ENCODE peak calls at places on chromosomes 11 and 22, in six cellular contexts. L is HepG2, V is HCT116, J is upper lobe of left lung, G is K562, F is GM12878. C is an unnamed sample.

GRCh38 chr22:36689583-36689982 is 14.0 kb downstream of the CACNG2 start:
- ATAC-seq in G (no peak), L (no peak), V (no peak), J (no peak), F (no peak), C (no peak)

GRCh38 chr11:47391077-47391583 is 12.8 kb upstream of the SPI1 start:
- ATAC-seq in F (peak; percentile 81), G (no peak), J (peak; percentile 57), L (no peak), V (no peak), C (no peak)

GRCh38 chr11:108101090-108101775 is 20.1 kb upstream of the ACAT1 start:
- ATAC-seq in J (no peak), V (no peak), L (no peak), F (no peak), G (no peak), C (no peak)

GRCh38 chr11:65947133-65947532 is 1.9 kb downstream of the TSGA10IP start:
- ATAC-seq in F (no peak), J (no peak), L (peak; percentile 58), G (peak; percentile 29), V (no peak), C (no peak)

GRCh38 chr11:73623651-73624050 is 22.7 kb upstream of the PLEKHB1 start:
- ATAC-seq in F (no peak), V (no peak), G (no peak), L (no peak), J (peak; percentile 80), C (no peak)

GRCh38 chr22:35537252-35537651 is 3.4 kb upstream of the RASD2 start:
- ATAC-seq in F (no peak), L (no peak), G (no peak), J (no peak), V (no peak), C (no peak)

GRCh38 chr22:28892175-28892731 is 8.9 kb downstream of the ZNRF3 start:
- ATAC-seq in F (peak; percentile 54), J (no peak), L (peak; percentile 94), V (peak; percentile 83), G (peak; percentile 75), C (no peak)

GRCh38 chr11:2963112-2963754 is 28.9 kb downstream of the NAP1L4 start:
- ATAC-seq in G (no peak), V (no peak), F (no peak), L (peak; percentile 29), J (no peak), C (no peak)

GRCh38 chr22:42960146-42960509 is 54.8 kb downstream of the PACSIN2 start:
- ATAC-seq in G (peak; percentile 61), F (no peak), J (peak; percentile 61), L (peak; percentile 46), V (no peak), C (no peak)

GRCh38 chr11:67698247-67698646 is 23.8 kb upstream of the ALDH3B2 start:
- ATAC-seq in J (no peak), G (peak; percentile 97), L (peak; percentile 98), V (peak; percentile 99), F (peak; percentile 88), C (no peak)

GRCh38 chr22:45709866-45710265 is 38.2 kb downstream of the ATXN10 start:
- ATAC-seq in J (no peak), V (peak; percentile 32), L (no peak), F (no peak), G (no peak), C (no peak)

GRCh38 chr22:46788426-46789168 is 26.1 kb downstream of the TBC1D22A start:
- ATAC-seq in L (no peak), G (no peak), J (no peak), V (no peak), F (peak; percentile 96), C (no peak)

GRCh38 chr11:14360976-14361375 is 2.0 kb upstream of the RRAS2 start:
- ATAC-seq in J (no peak), G (no peak), F (no peak), V (no peak), L (no peak), C (no peak)

GRCh38 chr11:129013737-129014475 is 71.2 kb upstream of the TP53AIP1 start:
- ATAC-seq in V (no peak), F (no peak), L (no peak), J (no peak), G (no peak), C (no peak)

GRCh38 chr22:39502789-39503464 is 837 bp downstream of the MIEF1 start:
- ATAC-seq in J (no peak), L (peak; percentile 28), G (no peak), V (no peak), F (peak; percentile 36), C (no peak)

GRCh38 chr11:8234425-8234821 is 29.3 kb downstream of the LMO1 start:
- ATAC-seq in V (peak; percentile 94), L (peak; percentile 39), G (no peak), F (no peak), J (no peak), C (no peak)

GRCh38 chr11:118628861-118629549 is 21.6 kb downstream of the PHLDB1 start:
- ATAC-seq in J (no peak), F (no peak), V (no peak), G (peak; percentile 10), L (no peak), C (no peak)

GRCh38 chr11:14315130-14315529 is 43.9 kb downstream of the RRAS2 start:
- ATAC-seq in F (peak; percentile 70), V (no peak), G (no peak), L (no peak), J (no peak), C (no peak)

GRCh38 chr11:75654314-75654713 is 14.5 kb downstream of the MAP6 start:
- ATAC-seq in L (no peak), G (no peak), J (no peak), F (peak; percentile 97), V (no peak), C (no peak)

GRCh38 chr11:100918551-100919500 is 210.8 kb downstream of the PGR start:
- ATAC-seq in J (no peak), V (no peak), F (no peak), G (no peak), L (no peak), C (no peak)

GRCh38 chr11:69641681-69642548 is 959 bp downstream of the CCND1 start:
- ATAC-seq in J (no peak), G (no peak), V (no peak), L (no peak), F (no peak), C (no peak)

GRCh38 chr11:69642549-69642912 is 1.6 kb downstream of the CCND1 start:
- ATAC-seq in V (no peak), J (peak; percentile 15), L (no peak), F (peak; percentile 41), G (no peak), C (no peak)

GRCh38 chr11:69643646-69644045 is 2.7 kb downstream of the CCND1 start:
- ATAC-seq in V (no peak), F (no peak), G (no peak), L (no peak), J (no peak), C (no peak)

GRCh38 chr11:69644071-69644961 is 3.4 kb downstream of the CCND1 start:
- ATAC-seq in J (peak; percentile 31), G (peak; percentile 33), L (peak; percentile 68), V (peak; percentile 6), F (no peak), C (peak; percentile 74)

GRCh38 chr11:69642913-69643632 is 2.1 kb downstream of the CCND1 start:
- ATAC-seq in J (peak; percentile 82), V (peak; percentile 2), L (peak; percentile 57), G (peak; percentile 88), F (peak; percentile 85), C (peak; percentile 66)
- TF ChIP-seq POLR2AphosphoS5 in J (no peak), V (peak; percentile 72), L (no peak), G (no peak), F (no peak), C (peak; percentile 26)

GRCh38 chr11:11622772-11623531 is 1.1 kb upstream of the GALNT18 start:
- ATAC-seq in V (no peak), L (no peak), F (no peak), G (no peak), J (no peak), C (no peak)

GRCh38 chr11:11620966-11621880 is 582 bp downstream of the GALNT18 start:
- ATAC-seq in J (peak; percentile 51), F (peak; percentile 56), L (peak; percentile 5), V (peak; percentile 21), G (no peak), C (no peak)

GRCh38 chr11:11624206-11624605 is 2.4 kb upstream of the GALNT18 start:
- ATAC-seq in L (no peak), J (no peak), G (no peak), F (no peak), V (no peak), C (no peak)

GRCh38 chr11:11620251-11620965 is 1.4 kb downstream of the GALNT18 start:
- ATAC-seq in F (peak; percentile 42), G (no peak), J (peak; percentile 47), L (no peak), V (peak; percentile 71), C (peak; percentile 37)

GRCh38 chr11:11621881-11622706 is at the start of gene GALNT18:
- ATAC-seq in G (peak; percentile 100), F (peak; percentile 94), J (peak; percentile 98), V (peak; percentile 87), L (peak; percentile 99), C (peak; percentile 96)
- TF ChIP-seq POLR2A in G (no peak), F (peak; percentile 79), J (peak; percentile 82), V (peak; percentile 18), L (no peak), C (peak; percentile 83)

GRCh38 chr11:10388574-10388973 is 66.5 kb upstream of the AMPD3 start:
- ATAC-seq in V (no peak), L (no peak), F (no peak), G (no peak), J (no peak), C (peak; percentile 44)

GRCh38 chr11:10386861-10387208 is 68.2 kb upstream of the AMPD3 start:
- ATAC-seq in V (no peak), J (no peak), G (no peak), L (no peak), F (no peak), C (no peak)

GRCh38 chr11:10387209-10388083 is 67.6 kb upstream of the AMPD3 start:
- ATAC-seq in L (no peak), G (no peak), V (no peak), F (no peak), J (peak; percentile 74), C (peak; percentile 79)

GRCh38 chr11:10386361-10386760 is 68.7 kb upstream of the AMPD3 start:
- ATAC-seq in L (no peak), F (no peak), G (no peak), J (no peak), V (no peak), C (no peak)

GRCh38 chr11:10388096-10388495 is 67.0 kb upstream of the AMPD3 start:
- ATAC-seq in G (no peak), J (no peak), F (no peak), L (no peak), V (no peak), C (no peak)
- TF ChIP-seq POLR2AphosphoS5 in G (no peak), J (no peak), F (no peak), L (no peak), V (no peak), C (no peak)

DNA sequence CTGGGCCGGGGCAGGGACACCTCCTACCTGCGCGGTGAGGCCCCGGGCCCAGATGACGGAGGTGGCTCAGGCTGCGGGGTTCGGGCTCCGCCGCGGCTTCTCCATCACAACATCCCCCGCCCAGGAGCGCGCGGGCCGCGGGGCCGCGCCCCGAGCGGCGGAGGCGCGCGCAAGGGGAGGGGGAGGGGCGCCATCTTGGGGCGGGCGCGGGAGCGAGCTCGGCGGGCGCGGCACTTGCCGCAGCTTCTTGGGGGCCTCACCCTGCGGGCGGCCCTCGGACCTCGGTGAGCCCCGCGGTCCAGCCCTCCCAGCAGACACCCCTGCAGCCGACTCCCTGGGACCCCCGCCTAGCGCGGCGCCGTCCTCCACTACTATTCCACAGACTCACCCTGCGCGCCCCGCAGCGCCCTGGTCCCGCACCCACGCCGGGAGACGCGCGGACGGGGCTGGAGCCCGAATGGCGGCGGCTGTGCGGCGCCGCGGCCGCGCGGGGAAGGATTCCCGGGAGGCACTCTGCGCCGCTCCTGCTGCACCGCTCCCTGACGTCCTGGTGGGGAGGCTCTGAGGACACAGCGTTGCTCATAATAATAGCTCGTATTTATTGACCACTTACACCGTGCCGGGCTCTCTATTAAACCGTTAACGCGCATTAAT is at the start of gene APBB1:
- ATAC-seq in F (peak; percentile 60), L (peak; percentile 81), V (peak; percentile 86), J (peak; percentile 96), G (peak; percentile 90), C (peak; percentile 90)
- TF ChIP-seq POLR2A in F (peak; percentile 66), L (no peak), V (no peak), J (peak; percentile 66), G (no peak), C (peak; percentile 82)

C was measured in gastroesophageal sphincter.